ENCODE peak calls at places on chromosomes 6 and 20, in eight cellular contexts. M is NB4, R is colonic mucosa, U is transverse colon, D is BJ, L is heart left ventricle, P is A172, Y is Kasumi-1. Q is an unnamed sample.

GRCh38 chr6:102895683-102896082 is 1502.2 kb downstream of the GRIK2 start:
- DNase-seq in L (no peak), P (no peak), D (no peak), Y (no peak), U (no peak), M (no peak), R (no peak), Q (no peak)

GRCh38 chr6:111972714-111973678 is 80.9 kb upstream of the CCN6 start:
- DNase-seq in P (peak; percentile 82), Y (peak; percentile 6), L (no peak), U (peak; percentile 20), R (no peak), D (peak; percentile 81), M (peak; percentile 68), Q (no peak)

GRCh38 chr6:135944120-135944519 is 92.6 kb downstream of the PDE7B start:
- DNase-seq in D (no peak), Y (no peak), U (no peak), P (no peak), M (no peak), R (no peak), L (no peak), Q (no peak)

GRCh38 chr20:41249371-41249770 is 68.2 kb downstream of the ZHX3 start:
- DNase-seq in P (peak; percentile 80), D (peak; percentile 59), R (peak; percentile 39), M (no peak), U (peak; percentile 45), L (peak; percentile 72), Y (no peak), Q (peak; percentile 36)

GRCh38 chr20:57033994-57034393 is 232.4 kb downstream of the BMP7 start:
- DNase-seq in R (no peak), U (no peak), Y (no peak), P (no peak), D (no peak), M (no peak), L (no peak), Q (no peak)

GRCh38 chr6:29510202-29510601 is 22.4 kb upstream of the MAS1L start:
- DNase-seq in D (no peak), L (no peak), U (no peak), P (peak; percentile 7), M (peak; percentile 36), Y (no peak), R (no peak), Q (no peak)

GRCh38 chr6:5771759-5772158 is 235.0 kb downstream of the NRN1 start:
- DNase-seq in P (no peak), M (no peak), U (no peak), L (no peak), Y (no peak), D (no peak), R (no peak), Q (no peak)

GRCh38 chr6:139369068-139369467 is 5.4 kb downstream of the CITED2 start:
- DNase-seq in U (no peak), D (no peak), R (no peak), Y (no peak), L (no peak), P (peak; percentile 73), M (no peak), Q (no peak)

GRCh38 chr6:63904844-63905243 is 269.2 kb downstream of the PHF3 start:
- DNase-seq in M (peak; percentile 10), Y (peak; percentile 66), L (no peak), R (no peak), D (peak; percentile 4), U (no peak), P (peak; percentile 80), Q (no peak)

GRCh38 chr20:25273046-25273445 is 25.2 kb downstream of the PYGB start:
- DNase-seq in R (no peak), M (no peak), Y (no peak), D (no peak), U (peak; percentile 3), L (peak; percentile 53), P (no peak), Q (no peak)

GRCh38 chr20:36493801-36494114 is 47.6 kb upstream of the MYL9 start:
- DNase-seq in U (peak; percentile 42), R (peak; percentile 38), D (peak; percentile 59), Y (no peak), L (peak; percentile 79), P (peak; percentile 94), M (no peak), Q (peak; percentile 48)

GRCh38 chr20:2242678-2243077 is 53.1 kb upstream of the TGM3 start:
- DNase-seq in D (no peak), L (no peak), R (no peak), P (no peak), Y (no peak), M (no peak), U (no peak), Q (no peak)

GRCh38 chr6:37622639-37623038 is 75.0 kb downstream of the MDGA1 start:
- DNase-seq in U (no peak), R (no peak), D (no peak), P (peak; percentile 56), L (no peak), Y (no peak), M (peak; percentile 26), Q (no peak)

GRCh38 chr6:142292191-142292924 is 9.4 kb upstream of the ADGRG6 start:
- DNase-seq in Y (no peak), U (no peak), R (no peak), L (no peak), P (no peak), M (no peak), D (no peak), Q (no peak)

GRCh38 chr20:49595811-49596545 is 28.0 kb upstream of the PTGIS start:
- DNase-seq in R (no peak), L (peak; percentile 56), D (no peak), U (no peak), P (peak; percentile 97), M (peak; percentile 93), Y (peak; percentile 39), Q (no peak)

GRCh38 chr6:98800866-98801265 is 33.5 kb upstream of the POU3F2 start:
- DNase-seq in Y (no peak), D (no peak), M (no peak), U (no peak), P (no peak), L (no peak), R (no peak), Q (no peak)